ENCODE peak calls at places on chromosomes 16 and 17, in four cellular contexts. S is GM12878, L is tibial nerve, A is ovary. V is an unnamed sample.

GRCh38 chr16:86765389-86766026 is 187.2 kb downstream of the FOXL1 start:
- DNase-seq in A (no peak), S (no peak), L (no peak), V (no peak)

GRCh38 chr17:75909051-75909811 is 4.5 kb upstream of the MRPL38 start:
- DNase-seq in S (no peak), L (no peak), A (no peak), V (no peak)

GRCh38 chr17:82054351-82055022 is 2.8 kb downstream of the GPS1 start:
- DNase-seq in L (no peak), A (no peak), S (no peak), V (no peak)

GRCh38 chr17:34406196-34406595 is 43.2 kb upstream of the CCL1 start:
- DNase-seq in L (no peak), A (no peak), S (no peak), V (no peak)

GRCh38 chr17:8681175-8681949 is 50.8 kb upstream of the MYH10 start:
- DNase-seq in L (peak; percentile 19), A (no peak), S (no peak), V (no peak)

GRCh38 chr16:79272141-79272577 is 328.4 kb downstream of the MAF start:
- DNase-seq in A (no peak), S (no peak), L (no peak), V (no peak)

GRCh38 chr16:12340151-12340733 is 363.7 kb downstream of the SNX29 start:
- DNase-seq in S (no peak), L (peak; percentile 18), A (no peak), V (no peak)

GRCh38 chr16:80896778-80897177 is 92.4 kb upstream of the CDYL2 start:
- DNase-seq in A (no peak), S (no peak), L (no peak), V (no peak)

GRCh38 chr17:32494621-32495346 is 8.0 kb downstream of the CDK5R1 start:
- DNase-seq in A (peak; percentile 29), L (no peak), S (no peak), V (no peak)

GRCh38 chr17:5545051-5545987 is 39.0 kb downstream of the NLRP1 start:
- DNase-seq in A (no peak), S (no peak), L (no peak), V (no peak)

GRCh38 chr17:6470751-6471521 is 26.7 kb downstream of the PIMREG start:
- DNase-seq in L (no peak), S (no peak), A (peak; percentile 55), V (no peak)

GRCh38 chr16:57863434-57864160 is 61.3 kb upstream of the KIFC3 start:
- DNase-seq in L (peak; percentile 68), S (no peak), A (peak; percentile 57), V (no peak)

GRCh38 chr17:28748852-28749515 is 5.2 kb downstream of the TRAF4 start:
- DNase-seq in A (peak; percentile 32), S (no peak), L (no peak), V (no peak)

GRCh38 chr16:62829615-62830014 is 793.4 kb upstream of the CDH8 start:
- DNase-seq in L (no peak), S (no peak), A (no peak), V (no peak)

GRCh38 chr17:38465420-38466345 is 37.4 kb downstream of the ARHGAP23 start:
- DNase-seq in S (no peak), L (peak; percentile 50), A (peak; percentile 73), V (no peak)

GRCh38 chr16:1770328-1771071 is 843 bp downstream of the NME3 start:
- DNase-seq in S (no peak), L (peak; percentile 44), A (peak; percentile 83), V (no peak)

GRCh38 chr16:49608801-49609200 is 235.2 kb downstream of the C16orf78 start:
- DNase-seq in L (no peak), A (no peak), S (no peak), V (no peak)
- TF ChIP-seq CTCF in L (no peak), A (no peak), S (peak; percentile 24), V (peak; percentile 16)

DNA sequence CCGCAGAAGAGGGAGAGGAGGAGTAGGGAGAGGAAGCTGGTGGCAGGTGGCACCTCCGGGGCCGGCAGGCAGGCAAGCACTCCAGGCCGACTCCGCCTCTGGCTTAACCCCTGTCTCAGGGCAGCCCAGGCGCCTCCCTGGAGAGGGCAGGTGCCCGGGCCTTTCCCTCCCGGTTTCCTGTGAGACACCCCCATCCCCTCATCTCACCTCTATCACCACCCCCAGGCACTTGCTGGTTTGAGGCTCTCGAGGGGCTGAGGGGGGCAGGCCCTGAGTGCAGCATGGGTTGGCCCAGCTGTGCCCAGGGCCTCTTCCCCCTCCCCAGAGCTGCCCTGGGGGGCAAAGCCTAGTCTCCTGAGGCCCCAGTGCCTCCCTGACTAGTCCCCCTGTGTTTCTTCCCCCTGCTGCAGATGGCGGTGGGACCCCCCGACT is 6.0 kb downstream of the DOC2A start:
- DNase-seq in L (no peak), A (no peak), S (no peak), V (no peak)
- TF ChIP-seq POLR2A in L (no peak), A (no peak), S (no peak), V (no peak)

GRCh38 chr17:49723423-49723822 is 15.7 kb upstream of the SLC35B1 start:
- DNase-seq in S (no peak), A (peak; percentile 79), L (no peak), V (no peak)
- H3K4me3 ChIP-seq in S (no peak overlapping the region), A (no peak overlapping the region), L (no peak overlapping the region), V (peak overlapping the region; percentile 29)

DNA sequence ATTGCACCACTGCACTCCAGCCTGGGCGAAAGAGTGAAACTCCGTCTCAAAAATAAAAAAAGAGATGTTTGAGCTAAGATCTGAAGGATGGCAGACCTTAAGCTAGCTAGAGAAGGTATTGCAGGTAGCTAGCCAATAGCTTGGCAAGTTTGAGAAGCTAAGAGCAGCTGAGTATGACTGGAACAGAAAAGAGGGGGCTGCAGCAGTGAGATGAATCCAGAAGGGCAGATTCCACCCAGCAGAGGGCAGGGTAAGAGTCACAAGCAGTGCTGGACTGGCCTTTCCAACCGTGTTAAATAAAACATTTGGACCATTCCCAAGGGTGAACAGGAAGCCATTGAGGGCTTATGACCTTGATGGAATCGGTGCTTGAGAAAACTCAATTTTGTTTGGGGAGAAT is 5.7 kb upstream of the PHAF1 start:
- DNase-seq in L (no peak), S (no peak), A (no peak), V (no peak)
- TF ChIP-seq CTCF in L (no peak), S (peak; percentile 32), A (no peak), V (no peak)

GRCh38 chr17:7479139-7479388 is 367 bp downstream of the ZBTB4 start:
- DNase-seq in L (no peak), S (no peak), A (peak; percentile 80), V (no peak)
- TF ChIP-seq POLR2A in L (no peak), S (no peak), A (no peak), V (no peak)

GRCh38 chr17:43907425-43907981 is at the start of gene MPP2:
- DNase-seq in S (no peak), A (peak; percentile 77), L (peak; percentile 59), V (no peak)
- H3K4me3 ChIP-seq in S (no peak within 1 kb of the TSS), A (peak within 1 kb of the TSS; percentile 57), L (peak within 1 kb of the TSS; percentile 66), V (peak within 1 kb of the TSS; percentile 81)

GRCh38 chr17:59558953-59559352 is 6.5 kb upstream of the DHX40 start:
- DNase-seq in L (no peak), A (no peak), S (no peak), V (no peak)
- TF ChIP-seq CTCF in L (no peak), A (no peak), S (no peak), V (peak; percentile 7)

DNA sequence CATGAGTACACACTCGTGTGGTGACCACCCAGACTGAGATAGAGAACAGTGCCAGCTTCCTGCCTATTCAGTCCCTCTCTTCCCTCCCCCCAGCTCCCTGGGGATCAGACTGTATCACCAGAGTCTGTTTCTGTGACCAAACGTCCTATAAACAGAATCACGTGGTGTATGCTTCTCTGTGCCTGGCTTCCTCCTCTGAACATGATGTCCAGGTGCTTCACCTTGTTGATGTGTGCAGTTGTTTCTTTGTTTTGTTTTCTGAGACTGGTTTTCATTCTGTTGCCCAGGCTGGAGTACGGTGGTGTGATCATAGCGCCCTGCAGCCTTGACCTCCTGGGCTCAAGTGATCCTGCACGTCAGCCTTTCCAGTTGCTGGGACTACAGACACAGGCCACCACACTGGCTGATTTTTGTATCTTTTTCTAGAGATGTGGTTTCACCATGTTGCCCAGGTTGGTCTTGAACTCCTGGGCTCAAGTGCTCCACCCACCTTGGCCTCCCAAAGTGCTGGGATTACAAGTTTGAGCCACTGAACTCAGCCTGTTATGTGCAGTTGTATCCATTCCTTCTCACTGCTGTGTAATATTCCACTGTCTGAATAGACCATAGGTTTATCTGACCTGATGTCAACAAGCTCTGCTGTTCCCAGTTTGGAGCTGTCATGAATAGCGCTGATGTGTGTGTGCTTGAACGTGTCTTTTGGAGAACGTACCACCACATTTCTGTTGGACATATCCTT is 28.9 kb upstream of the PRM1 start:
- DNase-seq in L (no peak), A (no peak), S (peak; percentile 77), V (peak; percentile 29)
- TF ChIP-seq POLR2A in L (no peak), A (no peak), S (no peak), V (no peak)

GRCh38 chr16:4053663-4054479 is 62.4 kb downstream of the ADCY9 start:
- DNase-seq in S (no peak), A (peak; percentile 59), L (peak; percentile 82), V (no peak)
- H3K4me3 ChIP-seq in S (no peak overlapping the region), A (no peak overlapping the region), L (peak overlapping the region; percentile 16), V (peak overlapping the region; percentile 12)

V was measured in esophagus squamous epithelium.